ENCODE peak calls at places on chromosomes 7 and 10, in four cellular contexts. One of them, this sample, is unnamed. For H4K20me1, the result is how much of the 10 kb centered on the place peaks cover.

GRCh38 chr7:372939-373791 is 83.2 kb downstream of the FOXL3 start:
- DNase-seq in endothelial cell of umbilical vein: no peak
- DNase-seq in HepG2: peak
- DNase-seq in GM12878: no peak
- DNase-seq in this sample: no peak

GRCh38 chr7:54394877-54395276 is 147.3 kb upstream of the VSTM2A start:
- DNase-seq in endothelial cell of umbilical vein: no peak
- DNase-seq in HepG2: no peak
- DNase-seq in GM12878: no peak
- DNase-seq in this sample: no peak

GRCh38 chr7:17015575-17015974 is 133.8 kb upstream of the AGR3 start:
- DNase-seq in endothelial cell of umbilical vein: no peak
- DNase-seq in HepG2: peak
- DNase-seq in GM12878: no peak
- DNase-seq in this sample: no peak

GRCh38 chr10:79936625-79937255 is 12.2 kb downstream of the SFTPD start:
- DNase-seq in endothelial cell of umbilical vein: no peak
- DNase-seq in HepG2: no peak
- DNase-seq in GM12878: no peak
- DNase-seq in this sample: no peak

GRCh38 chr7:325811-326210 is 35.8 kb downstream of the FOXL3 start:
- DNase-seq in endothelial cell of umbilical vein: no peak
- DNase-seq in HepG2: no peak
- DNase-seq in GM12878: no peak
- DNase-seq in this sample: no peak

GRCh38 chr7:46152671-46153070 is 231.6 kb upstream of the IGFBP3 start:
- DNase-seq in endothelial cell of umbilical vein: no peak
- DNase-seq in HepG2: no peak
- DNase-seq in GM12878: no peak
- DNase-seq in this sample: no peak

GRCh38 chr7:99272476-99273045 is at the start of gene MYH16:
- DNase-seq in endothelial cell of umbilical vein: no peak
- DNase-seq in HepG2: no peak
- DNase-seq in GM12878: no peak
- DNase-seq in this sample: no peak

GRCh38 chr7:149723082-149723767 is 50.2 kb downstream of the ZNF467 start:
- DNase-seq in endothelial cell of umbilical vein: no peak
- DNase-seq in HepG2: no peak
- DNase-seq in GM12878: no peak
- DNase-seq in this sample: no peak

GRCh38 chr10:44993226-44993921 is 7.3 kb upstream of the ZNF22 start:
- DNase-seq in endothelial cell of umbilical vein: no peak
- DNase-seq in HepG2: no peak
- DNase-seq in GM12878: no peak
- DNase-seq in this sample: no peak

GRCh38 chr10:60335708-60336107 is 54.0 kb downstream of the ANK3 start:
- DNase-seq in endothelial cell of umbilical vein: peak
- DNase-seq in HepG2: peak
- DNase-seq in GM12878: no peak
- DNase-seq in this sample: peak

GRCh38 chr7:150361402-150361801 is 7.2 kb upstream of the REPIN1 start:
- DNase-seq in endothelial cell of umbilical vein: no peak
- DNase-seq in HepG2: no peak
- DNase-seq in GM12878: no peak
- DNase-seq in this sample: no peak

GRCh38 chr7:294440-295154 is 4.6 kb downstream of the FOXL3 start:
- DNase-seq in endothelial cell of umbilical vein: no peak
- DNase-seq in HepG2: no peak
- DNase-seq in GM12878: no peak
- DNase-seq in this sample: no peak

GRCh38 chr7:127815631-127816145 is 163.7 kb downstream of the SND1 start:
- DNase-seq in endothelial cell of umbilical vein: no peak
- DNase-seq in HepG2: no peak
- DNase-seq in GM12878: no peak
- DNase-seq in this sample: no peak

GRCh38 chr10:3111626-3112220 is 44.4 kb downstream of the PFKP start:
- DNase-seq in endothelial cell of umbilical vein: no peak
- DNase-seq in HepG2: no peak
- DNase-seq in GM12878: no peak
- DNase-seq in this sample: no peak

GRCh38 chr7:100141554-100141949 is 7.2 kb upstream of the LAMTOR4 start:
- DNase-seq in endothelial cell of umbilical vein: no peak
- DNase-seq in HepG2: no peak
- DNase-seq in GM12878: no peak
- DNase-seq in this sample: no peak

GRCh38 chr7:157155959-157156358 is 17.2 kb downstream of the UBE3C start:
- DNase-seq in endothelial cell of umbilical vein: no peak
- DNase-seq in HepG2: no peak
- DNase-seq in GM12878: no peak
- DNase-seq in this sample: no peak

GRCh38 chr10:125849448-125849847 is 26.1 kb downstream of the BCCIP start:
- DNase-seq in endothelial cell of umbilical vein: no peak
- DNase-seq in HepG2: no peak
- DNase-seq in GM12878: no peak
- DNase-seq in this sample: no peak

GRCh38 chr7:8434290-8435002 is 1.0 kb downstream of the NXPH1 start:
- DNase-seq in endothelial cell of umbilical vein: no peak
- DNase-seq in HepG2: no peak
- DNase-seq in GM12878: no peak
- DNase-seq in this sample: no peak

DNA sequence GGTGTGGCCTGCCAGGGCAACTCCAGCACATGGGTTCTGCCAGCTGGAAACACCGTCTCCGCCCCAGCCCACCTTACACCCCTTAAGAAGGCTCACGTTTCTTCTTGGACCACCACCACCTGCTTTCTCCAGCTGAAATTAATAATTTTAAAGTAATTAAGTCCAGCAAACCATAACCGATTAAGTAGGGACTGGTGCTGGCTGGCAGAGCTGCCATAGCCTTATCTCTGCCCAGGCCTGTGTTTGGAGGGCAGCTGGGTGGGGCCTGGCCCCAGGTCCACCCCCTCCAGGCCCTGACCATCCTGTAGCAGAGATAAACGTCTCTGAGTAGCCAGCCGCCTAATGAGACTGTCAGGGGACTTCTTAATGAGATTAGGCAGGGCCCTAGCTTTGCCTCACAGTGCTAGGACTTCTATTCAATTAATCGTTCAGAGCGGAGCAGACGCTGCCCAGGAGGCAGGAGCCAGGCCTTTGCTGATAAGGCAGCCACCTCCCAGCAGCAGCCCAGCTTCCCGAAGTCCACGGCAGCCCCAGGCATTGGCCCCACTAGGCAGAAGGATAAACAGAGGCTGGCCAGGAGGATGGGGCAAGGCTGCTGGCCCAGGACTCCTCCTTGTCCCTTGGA is 20.3 kb downstream of the GRID1 start:
- DNase-seq in endothelial cell of umbilical vein: no peak
- DNase-seq in HepG2: no peak
- DNase-seq in GM12878: no peak
- DNase-seq in this sample: no peak
- TF ChIP-seq MYC in endothelial cell of umbilical vein: no peak
- TF ChIP-seq MYC in HepG2: no peak
- TF ChIP-seq MYC in GM12878: no peak
- TF ChIP-seq MYC in this sample: no peak

GRCh38 chr10:82041018-82041417 is 166.0 kb downstream of the NRG3 start:
- DNase-seq in endothelial cell of umbilical vein: no peak
- DNase-seq in HepG2: no peak
- DNase-seq in GM12878: no peak
- DNase-seq in this sample: no peak
- H4K20me1 ChIP-seq in endothelial cell of umbilical vein: under half
- H4K20me1 ChIP-seq in HepG2: under half
- H4K20me1 ChIP-seq in GM12878: under half
- H4K20me1 ChIP-seq in this sample: under half

GRCh38 chr10:110425684-110426293 is 71.9 kb upstream of the DUSP5 start:
- DNase-seq in endothelial cell of umbilical vein: no peak
- DNase-seq in HepG2: peak
- DNase-seq in GM12878: peak
- DNase-seq in this sample: peak
- TF ChIP-seq MYC in endothelial cell of umbilical vein: no peak
- TF ChIP-seq MYC in HepG2: no peak
- TF ChIP-seq MYC in GM12878: no peak
- TF ChIP-seq MYC in this sample: no peak

GRCh38 chr7:130926021-130926691 is 192.1 kb upstream of the KLF14 start:
- DNase-seq in endothelial cell of umbilical vein: no peak
- DNase-seq in HepG2: peak
- DNase-seq in GM12878: no peak
- DNase-seq in this sample: no peak
- H4K20me1 ChIP-seq in endothelial cell of umbilical vein: under half
- H4K20me1 ChIP-seq in HepG2: under half
- H4K20me1 ChIP-seq in GM12878: under half
- H4K20me1 ChIP-seq in this sample: under half

This sample was measured in K562.